ENCODE peak calls at places on chromosome 13, in eight cellular contexts. Y is SIG-M5; J is AG04450; R is choroid plexus epithelial cell; H is activated naive CD8-positive, alpha-beta T cell treated with anti-CD3 and anti-CD28 coated beads for 36 hours; Q is mucosa of descending colon; K is NCI-H1048; Z is T-cell. L is an unnamed sample.

GRCh38 chr13:113410472-113411201 is 42.7 kb downstream of the ADPRHL1 start:
- DNase-seq in Y (no peak), J (peak; percentile 55), R (peak; percentile 56), H (no peak), Q (no peak), K (no peak), Z (no peak), L (no peak)

GRCh38 chr13:29991343-29991742 is 140.9 kb upstream of the UBL3 start:
- DNase-seq in Y (no peak), J (peak; percentile 48), R (peak; percentile 28), H (no peak), Q (no peak), K (no peak), Z (no peak), L (no peak)

GRCh38 chr13:99587893-99588606 is 86.8 kb downstream of the TM9SF2 start:
- DNase-seq in Y (no peak), J (no peak), R (no peak), H (no peak), Q (no peak), K (no peak), Z (no peak), L (no peak)

GRCh38 chr13:108962652-108963051 is 333.2 kb downstream of the MYO16 start:
- DNase-seq in Y (no peak), J (no peak), R (no peak), H (no peak), Q (no peak), K (no peak), Z (no peak), L (no peak)

GRCh38 chr13:109949395-109949794 is 163.0 kb upstream of the IRS2 start:
- DNase-seq in Y (no peak), J (no peak), R (no peak), H (no peak), Q (no peak), K (no peak), Z (no peak), L (no peak)

GRCh38 chr13:44068169-44068568 is 188.5 kb downstream of the LACC1 start:
- DNase-seq in Y (no peak), J (no peak), R (no peak), H (no peak), Q (no peak), K (no peak), Z (no peak), L (no peak)

GRCh38 chr13:45951724-45952123 is 100.2 kb upstream of the SIAH3 start:
- DNase-seq in Y (no peak), J (no peak), R (peak; percentile 13), H (no peak), Q (no peak), K (no peak), Z (no peak), L (no peak)

GRCh38 chr13:64723735-64724134 is 2506.4 kb downstream of the PCDH9 start:
- DNase-seq in Y (no peak), J (peak; percentile 74), R (peak; percentile 90), H (no peak), Q (no peak), K (no peak), Z (no peak), L (no peak)

GRCh38 chr13:48595330-48596127 is 58.2 kb upstream of the CYSLTR2 start:
- DNase-seq in Y (no peak), J (peak; percentile 26), R (peak; percentile 93), H (peak; percentile 38), Q (no peak), K (no peak), Z (peak; percentile 60), L (peak; percentile 61)

GRCh38 chr13:92196566-92197256 is 798.3 kb downstream of the GPC5 start:
- DNase-seq in Y (no peak), J (no peak), R (peak; percentile 65), H (no peak), Q (no peak), K (no peak), Z (no peak), L (no peak)

GRCh38 chr13:21077360-21078353 is 16.3 kb upstream of the LATS2 start:
- DNase-seq in Y (no peak), J (no peak), R (no peak), H (no peak), Q (no peak), K (no peak), Z (no peak), L (peak; percentile 38)

GRCh38 chr13:20526664-20527063 is 1.0 kb upstream of the CRYL1 start:
- DNase-seq in Y (no peak), J (no peak), R (peak; percentile 13), H (no peak), Q (no peak), K (no peak), Z (no peak), L (no peak)

GRCh38 chr13:75813323-75813722 is 177.2 kb downstream of the LMO7 start:
- DNase-seq in Y (no peak), J (no peak), R (no peak), H (no peak), Q (no peak), K (no peak), Z (no peak), L (no peak)

GRCh38 chr13:99865420-99865930 is 106.1 kb downstream of the ZIC5 start:
- DNase-seq in Y (no peak), J (no peak), R (no peak), H (no peak), Q (no peak), K (no peak), Z (no peak), L (no peak)

GRCh38 chr13:42996584-42996983 is 4.5 kb upstream of the EPSTI1 start:
- DNase-seq in Y (no peak), J (peak; percentile 81), R (peak; percentile 96), H (no peak), Q (no peak), K (no peak), Z (no peak), L (no peak)

GRCh38 chr13:38415233-38415632 is 65.6 kb downstream of the UFM1 start:
- DNase-seq in Y (no peak), J (no peak), R (peak; percentile 30), H (peak; percentile 7), Q (no peak), K (no peak), Z (no peak), L (no peak)

GRCh38 chr13:39803156-39803555 is 147.7 kb downstream of the COG6 start:
- DNase-seq in Y (no peak), J (no peak), R (no peak), H (no peak), Q (no peak), K (no peak), Z (no peak), L (no peak)

L was measured in H9.